ENCODE peak calls at places on chromosomes 7 and 10, in five cellular contexts. One of them, this sample, is unnamed.

GRCh38 chr7:140696679-140697446 is at the start of gene NDUFB2:
- DNase-seq in hepatocyte: peak; percentile 89
- DNase-seq in IMR-90: peak; percentile 76
- DNase-seq in neural progenitor cell: peak; percentile 92
- DNase-seq in brain microvascular endothelial cell: peak; percentile 68
- DNase-seq in this sample: peak; percentile 89

GRCh38 chr10:24552346-24553016 is 171.2 kb downstream of the ARHGAP21 start:
- DNase-seq in neural progenitor cell: peak; percentile 64
- DNase-seq in IMR-90: no peak
- DNase-seq in hepatocyte: peak; percentile 79
- DNase-seq in brain microvascular endothelial cell: no peak
- DNase-seq in this sample: peak; percentile 11

GRCh38 chr10:114682121-114682520 is 24.0 kb upstream of the ABLIM1 start:
- DNase-seq in hepatocyte: no peak
- DNase-seq in brain microvascular endothelial cell: no peak
- DNase-seq in IMR-90: no peak
- DNase-seq in neural progenitor cell: peak; percentile 34
- DNase-seq in this sample: no peak

GRCh38 chr7:99928994-99929729 is at the start of gene GJC3:
- DNase-seq in neural progenitor cell: peak; percentile 71
- DNase-seq in IMR-90: peak; percentile 52
- DNase-seq in hepatocyte: peak; percentile 75
- DNase-seq in brain microvascular endothelial cell: peak; percentile 34
- DNase-seq in this sample: peak; percentile 80

GRCh38 chr10:91709394-91709798 is 76.5 kb upstream of the PPP1R3C start:
- DNase-seq in brain microvascular endothelial cell: no peak
- DNase-seq in hepatocyte: no peak
- DNase-seq in neural progenitor cell: no peak
- DNase-seq in IMR-90: peak; percentile 57
- DNase-seq in this sample: no peak

GRCh38 chr10:78944658-78945333 is 124.0 kb upstream of the ZMIZ1 start:
- DNase-seq in hepatocyte: peak; percentile 85
- DNase-seq in brain microvascular endothelial cell: peak; percentile 95
- DNase-seq in neural progenitor cell: no peak
- DNase-seq in IMR-90: peak; percentile 98
- DNase-seq in this sample: no peak

GRCh38 chr10:52597189-52597863 is 175.3 kb downstream of the MBL2 start:
- DNase-seq in hepatocyte: no peak
- DNase-seq in brain microvascular endothelial cell: no peak
- DNase-seq in IMR-90: no peak
- DNase-seq in neural progenitor cell: no peak
- DNase-seq in this sample: no peak

GRCh38 chr10:76036410-76036940 is 605.1 kb downstream of the LRMDA start:
- DNase-seq in IMR-90: peak; percentile 56
- DNase-seq in brain microvascular endothelial cell: peak; percentile 54
- DNase-seq in hepatocyte: peak; percentile 82
- DNase-seq in neural progenitor cell: peak; percentile 69
- DNase-seq in this sample: peak; percentile 67

GRCh38 chr7:157132796-157133195 is 5.9 kb upstream of the UBE3C start:
- DNase-seq in hepatocyte: no peak
- DNase-seq in neural progenitor cell: no peak
- DNase-seq in brain microvascular endothelial cell: no peak
- DNase-seq in IMR-90: no peak
- DNase-seq in this sample: no peak

GRCh38 chr7:80740778-80741545 is 102.5 kb downstream of the CD36 start:
- DNase-seq in IMR-90: peak; percentile 76
- DNase-seq in brain microvascular endothelial cell: peak; percentile 16
- DNase-seq in neural progenitor cell: no peak
- DNase-seq in hepatocyte: no peak
- DNase-seq in this sample: no peak

GRCh38 chr10:93995598-93996271 is 2.0 kb downstream of the PLCE1 start:
- DNase-seq in brain microvascular endothelial cell: peak; percentile 25
- DNase-seq in neural progenitor cell: no peak
- DNase-seq in IMR-90: peak; percentile 68
- DNase-seq in hepatocyte: no peak
- DNase-seq in this sample: no peak

GRCh38 chr10:93997546-93997945 is 3.8 kb downstream of the PLCE1 start:
- DNase-seq in neural progenitor cell: no peak
- DNase-seq in IMR-90: no peak
- DNase-seq in brain microvascular endothelial cell: no peak
- DNase-seq in hepatocyte: no peak
- DNase-seq in this sample: no peak

GRCh38 chr10:94000638-94001420 is 7.1 kb downstream of the PLCE1 start:
- DNase-seq in IMR-90: no peak
- DNase-seq in brain microvascular endothelial cell: no peak
- DNase-seq in hepatocyte: no peak
- DNase-seq in neural progenitor cell: no peak
- DNase-seq in this sample: no peak

GRCh38 chr10:94002156-94002555 is 8.4 kb downstream of the PLCE1 start:
- DNase-seq in hepatocyte: no peak
- DNase-seq in neural progenitor cell: no peak
- DNase-seq in brain microvascular endothelial cell: no peak
- DNase-seq in IMR-90: no peak
- DNase-seq in this sample: no peak

GRCh38 chr10:93999401-93999851 is 5.7 kb downstream of the PLCE1 start:
- DNase-seq in brain microvascular endothelial cell: peak; percentile 47
- DNase-seq in IMR-90: peak; percentile 63
- DNase-seq in hepatocyte: peak; percentile 50
- DNase-seq in neural progenitor cell: peak; percentile 14
- DNase-seq in this sample: no peak
- H3K27ac ChIP-seq in brain microvascular endothelial cell: no peak overlapping the region
- H3K27ac ChIP-seq in IMR-90: no peak overlapping the region
- H3K27ac ChIP-seq in hepatocyte: peak overlapping the region; percentile 63
- H3K27ac ChIP-seq in neural progenitor cell: no peak overlapping the region
- H3K27ac ChIP-seq in this sample: no peak overlapping the region

GRCh38 chr7:101433688-101434087 is 71.0 kb downstream of the COL26A1 start:
- DNase-seq in IMR-90: no peak
- DNase-seq in brain microvascular endothelial cell: no peak
- DNase-seq in neural progenitor cell: no peak
- DNase-seq in hepatocyte: no peak
- DNase-seq in this sample: no peak

GRCh38 chr7:101435461-101436225 is 73.0 kb downstream of the COL26A1 start:
- DNase-seq in IMR-90: no peak
- DNase-seq in brain microvascular endothelial cell: no peak
- DNase-seq in hepatocyte: peak; percentile 33
- DNase-seq in neural progenitor cell: peak; percentile 30
- DNase-seq in this sample: no peak

GRCh38 chr7:101428093-101428866 is 65.6 kb downstream of the COL26A1 start:
- DNase-seq in brain microvascular endothelial cell: no peak
- DNase-seq in hepatocyte: no peak
- DNase-seq in IMR-90: no peak
- DNase-seq in neural progenitor cell: no peak
- DNase-seq in this sample: no peak

GRCh38 chr7:101436226-101436745 is 73.6 kb downstream of the COL26A1 start:
- DNase-seq in IMR-90: no peak
- DNase-seq in neural progenitor cell: no peak
- DNase-seq in hepatocyte: no peak
- DNase-seq in brain microvascular endothelial cell: no peak
- DNase-seq in this sample: peak; percentile 44

DNA sequence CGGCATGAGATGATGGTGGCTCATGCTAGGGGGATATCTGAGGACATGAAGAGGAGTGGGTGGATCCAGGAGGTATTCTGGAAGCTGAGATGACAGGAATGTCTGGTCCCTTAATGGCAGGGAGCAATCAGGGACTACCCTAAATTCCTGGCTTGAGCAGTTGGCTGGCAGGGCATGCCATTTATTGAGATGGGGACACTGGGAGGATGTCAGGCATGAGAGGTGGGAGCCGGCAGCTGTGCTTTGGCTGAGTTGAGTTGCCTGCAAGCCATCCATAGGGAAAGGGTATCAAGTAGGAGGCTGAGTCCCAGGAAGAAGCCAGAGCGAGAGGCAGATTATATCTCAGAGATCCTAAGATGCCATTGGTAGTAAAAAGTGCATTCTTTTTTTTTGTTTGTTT is 69.6 kb downstream of the COL26A1 start:
- DNase-seq in IMR-90: no peak
- DNase-seq in hepatocyte: no peak
- DNase-seq in neural progenitor cell: no peak
- DNase-seq in brain microvascular endothelial cell: no peak
- DNase-seq in this sample: no peak
- H3K27me3 ChIP-seq in IMR-90: peaks cover 46% of the 10 kb centered on the region
- H3K27me3 ChIP-seq in hepatocyte: no peaks in the 10 kb centered on the region
- H3K27me3 ChIP-seq in neural progenitor cell: no peaks in the 10 kb centered on the region
- H3K27me3 ChIP-seq in brain microvascular endothelial cell: peaks cover 17% of the 10 kb centered on the region
- H3K27me3 ChIP-seq in this sample: no peaks in the 10 kb centered on the region

DNA sequence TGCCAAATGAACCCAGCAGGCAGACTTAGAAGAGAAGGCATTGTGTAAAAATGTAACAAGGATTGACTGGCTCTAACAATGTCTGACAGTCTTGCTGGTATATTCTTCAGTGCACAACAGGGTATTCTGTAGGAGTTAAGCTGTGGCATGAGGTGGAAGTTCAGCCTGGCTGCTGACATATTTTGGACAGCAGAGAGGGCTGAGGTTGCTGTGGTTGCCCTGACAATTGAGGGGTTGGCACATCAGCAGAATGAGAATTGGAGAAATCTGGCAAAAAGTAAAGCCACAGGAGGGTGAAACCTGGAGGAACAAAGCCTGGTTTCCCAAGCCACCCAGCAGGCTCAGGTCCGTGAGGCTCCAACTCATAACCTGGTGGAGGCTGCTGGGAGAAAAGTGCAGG is 220.2 kb downstream of the JAZF1 start:
- DNase-seq in brain microvascular endothelial cell: no peak
- DNase-seq in neural progenitor cell: no peak
- DNase-seq in hepatocyte: no peak
- DNase-seq in IMR-90: no peak
- DNase-seq in this sample: no peak
- H3K27ac ChIP-seq in brain microvascular endothelial cell: no peak overlapping the region
- H3K27ac ChIP-seq in neural progenitor cell: no peak overlapping the region
- H3K27ac ChIP-seq in hepatocyte: no peak overlapping the region
- H3K27ac ChIP-seq in IMR-90: no peak overlapping the region
- H3K27ac ChIP-seq in this sample: no peak overlapping the region

DNA sequence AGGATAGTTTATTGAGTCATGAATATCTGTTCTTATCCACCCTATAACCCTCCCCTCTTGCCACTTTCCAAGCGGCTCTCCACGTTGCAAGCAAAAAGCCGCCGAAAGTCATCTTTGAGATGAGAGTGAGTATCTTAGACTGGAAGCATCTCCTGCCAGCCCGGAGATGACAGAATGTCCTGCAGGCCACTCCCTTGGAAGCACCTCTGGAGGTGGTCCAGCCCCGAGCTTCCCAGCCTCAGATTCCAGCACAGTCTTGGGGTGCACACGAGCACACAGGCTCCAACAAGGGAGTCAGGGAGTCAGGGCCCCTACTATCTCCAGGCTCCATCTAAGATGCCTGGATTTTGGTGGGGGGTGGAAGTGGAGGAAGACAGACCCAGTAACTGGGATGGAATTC is 5.5 kb upstream of the ELN start:
- DNase-seq in neural progenitor cell: no peak
- DNase-seq in brain microvascular endothelial cell: no peak
- DNase-seq in IMR-90: no peak
- DNase-seq in hepatocyte: no peak
- DNase-seq in this sample: no peak
- H3K27me3 ChIP-seq in neural progenitor cell: peaks cover 10% of the 10 kb centered on the region
- H3K27me3 ChIP-seq in brain microvascular endothelial cell: peaks cover 3% of the 10 kb centered on the region
- H3K27me3 ChIP-seq in IMR-90: no peaks in the 10 kb centered on the region
- H3K27me3 ChIP-seq in hepatocyte: peaks cover 5% of the 10 kb centered on the region
- H3K27me3 ChIP-seq in this sample: no peaks in the 10 kb centered on the region

DNA sequence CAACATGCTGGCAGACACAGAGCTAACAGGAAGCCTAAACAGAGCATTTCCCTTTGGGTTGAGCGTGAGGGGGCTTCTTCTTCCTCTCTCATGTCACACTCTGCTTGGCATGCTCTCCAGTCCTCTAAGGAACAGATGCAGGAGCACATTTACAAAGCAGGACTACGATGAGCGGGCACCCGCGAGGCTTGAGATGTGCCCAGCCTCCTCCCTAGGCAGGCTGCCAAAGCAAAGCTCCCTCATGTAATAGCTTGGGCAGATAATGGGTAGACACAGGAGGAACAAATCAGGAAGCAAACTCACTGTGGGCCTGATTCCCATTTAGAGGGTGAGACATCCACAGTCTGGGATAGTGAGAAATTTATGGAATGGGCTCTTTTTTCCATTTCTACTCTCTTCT is 519.1 kb downstream of the NRG3 start:
- DNase-seq in IMR-90: no peak
- DNase-seq in hepatocyte: no peak
- DNase-seq in brain microvascular endothelial cell: no peak
- DNase-seq in neural progenitor cell: no peak
- DNase-seq in this sample: no peak
- H3K27ac ChIP-seq in IMR-90: no peak overlapping the region
- H3K27ac ChIP-seq in hepatocyte: no peak overlapping the region
- H3K27ac ChIP-seq in brain microvascular endothelial cell: no peak overlapping the region
- H3K27ac ChIP-seq in neural progenitor cell: no peak overlapping the region
- H3K27ac ChIP-seq in this sample: no peak overlapping the region